ENCODE peak calls at places on chromosomes 6 and 20, in seven cellular contexts. O is ascending aorta, B is HepG2, T is left ventricle myocardium inferior, F is sigmoid colon, V is HFF-Myc, G is colonic mucosa. D is an unnamed sample.
A peak's percentile ranks its signal among the peaks of the same experiment; 100 is the strongest.

GRCh38 chr6:129789974-129790373 is 71.1 kb downstream of the TMEM244 start:
- DNase-seq in O (no peak), V (no peak), B (no peak), G (no peak), T (no peak), F (no peak), D (no peak)

GRCh38 chr6:113574147-113574546 is 283.0 kb upstream of the MARCKS start:
- DNase-seq in G (no peak), T (no peak), F (no peak), B (peak; percentile 27), O (no peak), V (no peak), D (no peak)

GRCh38 chr6:15956205-15957106 is 172.4 kb upstream of the MYLIP start:
- DNase-seq in F (no peak), O (no peak), G (peak; percentile 87), B (peak; percentile 44), T (no peak), V (no peak), D (no peak)

GRCh38 chr6:139961190-139961589 is 586.7 kb upstream of the CITED2 start:
- DNase-seq in O (no peak), T (no peak), G (no peak), F (no peak), V (no peak), B (no peak), D (no peak)

GRCh38 chr20:49484180-49485140 is 2.0 kb upstream of the KCNB1 start:
- DNase-seq in T (peak; percentile 78), G (peak; percentile 64), V (no peak), B (peak; percentile 68), O (no peak), F (peak; percentile 92), D (peak; percentile 56)

GRCh38 chr20:11958852-11959251 is 41.2 kb downstream of the BTBD3 start:
- DNase-seq in F (no peak), G (no peak), T (no peak), B (no peak), V (no peak), O (no peak), D (no peak)

GRCh38 chr20:17505664-17506517 is 25.3 kb downstream of the BFSP1 start:
- DNase-seq in F (peak; percentile 65), G (no peak), V (no peak), O (no peak), T (no peak), B (peak; percentile 21), D (no peak)

GRCh38 chr6:158538741-158539140 is 21.1 kb upstream of the TMEM181 start:
- DNase-seq in O (no peak), G (no peak), T (no peak), B (no peak), V (no peak), F (no peak), D (no peak)

GRCh38 chr6:156718647-156719394 is 58.4 kb upstream of the ARID1B start:
- DNase-seq in V (no peak), B (peak; percentile 26), G (peak; percentile 33), O (peak; percentile 76), T (peak; percentile 24), F (peak; percentile 68), D (no peak)

GRCh38 chr20:39581034-39581433 is 618.9 kb downstream of the DHX35 start:
- DNase-seq in T (no peak), V (no peak), F (no peak), B (no peak), O (no peak), G (no peak), D (no peak)

GRCh38 chr6:84635081-84635745 is 129.2 kb downstream of the TBX18 start:
- DNase-seq in G (no peak), F (no peak), V (no peak), T (no peak), O (no peak), B (no peak), D (no peak)

GRCh38 chr20:25042531-25043498 is 15.1 kb downstream of the ACSS1 start:
- DNase-seq in V (no peak), T (peak; percentile 70), O (no peak), G (peak; percentile 52), B (no peak), F (peak; percentile 85), D (no peak)

GRCh38 chr6:16168858-16169257 is 40.0 kb downstream of the MYLIP start:
- DNase-seq in B (peak; percentile 32), V (no peak), O (no peak), T (no peak), G (no peak), F (no peak), D (no peak)

GRCh38 chr20:54874718-54875117 is 399.3 kb downstream of the DOK5 start:
- DNase-seq in O (no peak), T (no peak), G (no peak), F (no peak), B (no peak), V (no peak), D (no peak)

GRCh38 chr20:17825949-17826843 is 126.4 kb downstream of the BANF2 start:
- DNase-seq in G (no peak), V (no peak), F (peak; percentile 4), T (no peak), B (peak; percentile 44), O (no peak), D (no peak)

GRCh38 chr6:151847064-151847463 is 39.6 kb downstream of the ESR1 start:
- DNase-seq in T (no peak), F (no peak), B (peak; percentile 46), O (no peak), G (no peak), V (peak; percentile 32), D (no peak)

GRCh38 chr6:41318648-41319565 is 16.5 kb upstream of the NCR2 start:
- DNase-seq in V (peak; percentile 69), B (peak; percentile 70), O (no peak), T (peak; percentile 83), F (peak; percentile 86), G (peak; percentile 75), D (peak; percentile 38)

GRCh38 chr6:137094411-137095008 is 49.7 kb upstream of the IL20RA start:
- DNase-seq in V (peak; percentile 45), F (peak; percentile 75), G (peak; percentile 66), O (no peak), B (peak; percentile 74), T (peak; percentile 22), D (peak; percentile 24)
- TF ChIP-seq CTCF in V (peak; percentile 48), F (peak; percentile 47), G (peak; percentile 52), O (peak; percentile 74), B (peak; percentile 85), T (peak; percentile 86), D (no peak)

GRCh38 chr6:169960891-169961611 is 209.6 kb downstream of the ERMARD start:
- DNase-seq in O (peak; percentile 6), V (no peak), G (peak; percentile 16), F (peak; percentile 59), T (no peak), B (no peak), D (no peak)

GRCh38 chr6:169958510-169958909 is 207.1 kb downstream of the ERMARD start:
- DNase-seq in B (no peak), O (no peak), V (no peak), F (no peak), G (peak; percentile 4), T (no peak), D (no peak)

GRCh38 chr6:169960531-169960890 is 209.1 kb downstream of the ERMARD start:
- DNase-seq in G (peak; percentile 14), F (peak; percentile 57), O (no peak), B (no peak), T (no peak), V (no peak), D (no peak)

GRCh38 chr6:169960003-169960344 is 208.6 kb downstream of the ERMARD start:
- DNase-seq in B (no peak), T (no peak), V (no peak), G (peak; percentile 11), F (no peak), O (peak; percentile 6), D (no peak)

DNA sequence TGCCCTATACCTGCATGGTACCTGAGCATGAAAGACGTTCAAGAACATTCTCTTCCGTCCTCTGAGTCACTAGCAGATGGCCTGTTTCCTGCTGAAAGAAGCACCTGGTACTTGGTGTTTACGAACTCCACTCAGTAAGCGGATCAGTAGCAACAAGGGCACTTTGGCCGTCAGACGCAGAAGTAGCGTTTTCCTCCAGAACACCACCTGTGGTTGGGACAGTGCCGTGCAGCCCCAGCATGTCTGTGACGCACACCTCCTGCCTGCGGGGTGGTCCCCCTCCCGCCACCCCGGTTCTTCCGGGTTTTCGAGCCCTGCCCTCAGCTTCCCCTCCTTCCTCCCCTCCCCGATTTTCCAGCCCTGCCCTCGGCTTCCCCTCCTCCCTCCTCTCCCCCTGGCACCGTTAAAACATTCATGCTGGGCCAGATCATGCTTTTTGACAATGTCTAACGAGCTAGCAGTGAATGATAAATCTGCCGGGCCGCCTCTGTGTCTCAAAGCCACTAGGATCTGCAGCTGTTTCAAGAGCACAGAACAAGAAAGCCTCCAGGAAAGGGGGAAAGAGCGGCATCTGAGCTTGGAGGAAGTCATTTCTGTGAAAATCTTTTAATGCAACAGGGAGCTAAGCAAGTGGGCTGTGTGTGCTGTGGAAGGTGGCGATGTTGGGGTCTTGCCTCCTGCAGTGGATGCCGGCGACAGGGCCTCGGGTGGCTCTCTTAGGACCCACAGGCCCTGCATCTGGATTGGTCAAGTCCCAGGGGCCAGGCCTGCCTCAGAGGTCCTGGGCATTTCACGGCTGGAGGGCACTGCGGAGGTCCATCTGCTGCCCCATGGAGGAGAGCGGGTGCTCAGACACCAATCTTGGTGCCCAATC is 207.9 kb downstream of the ERMARD start:
- DNase-seq in F (peak; percentile 82), O (peak; percentile 7), G (peak; percentile 33), B (no peak), V (no peak), T (no peak), D (no peak)
- TF ChIP-seq CTCF in F (no peak), O (no peak), G (no peak), B (no peak), V (no peak), T (no peak), D (no peak)

DNA sequence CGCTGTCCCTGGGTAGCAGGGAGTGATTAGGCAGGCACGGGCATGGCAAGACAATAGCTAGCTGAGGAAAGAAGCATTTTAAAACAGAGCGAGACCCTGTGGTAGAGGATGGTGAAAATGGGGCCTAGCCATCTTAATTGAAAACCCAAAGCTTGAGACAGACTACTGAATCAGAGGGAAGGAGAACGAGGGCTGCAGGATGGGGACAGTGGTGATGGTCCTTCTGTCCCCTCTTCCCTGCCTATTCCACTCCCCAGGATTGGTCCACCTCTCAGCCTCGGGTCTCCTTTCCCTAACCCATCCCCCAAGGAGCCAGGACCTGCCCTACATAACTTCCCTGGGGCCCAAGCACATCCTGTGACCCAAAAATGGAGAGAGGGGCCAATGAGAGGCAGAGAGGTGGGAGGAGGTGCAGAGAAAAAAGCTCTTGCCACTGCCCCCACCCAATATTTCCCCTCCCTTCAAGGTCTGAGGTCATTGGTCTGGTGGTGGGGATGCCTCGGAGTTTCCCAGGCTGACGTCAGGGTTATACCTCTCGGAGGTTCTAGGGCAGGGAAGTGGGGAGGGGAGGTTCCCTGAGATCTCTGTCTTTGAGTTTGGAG is 884 bp upstream of the CUTA start:
- DNase-seq in G (no peak), T (no peak), B (no peak), O (no peak), F (no peak), V (no peak), D (no peak)
- TF ChIP-seq CTCF in G (no peak), T (no peak), B (no peak), O (no peak), F (no peak), V (no peak), D (no peak)

DNA sequence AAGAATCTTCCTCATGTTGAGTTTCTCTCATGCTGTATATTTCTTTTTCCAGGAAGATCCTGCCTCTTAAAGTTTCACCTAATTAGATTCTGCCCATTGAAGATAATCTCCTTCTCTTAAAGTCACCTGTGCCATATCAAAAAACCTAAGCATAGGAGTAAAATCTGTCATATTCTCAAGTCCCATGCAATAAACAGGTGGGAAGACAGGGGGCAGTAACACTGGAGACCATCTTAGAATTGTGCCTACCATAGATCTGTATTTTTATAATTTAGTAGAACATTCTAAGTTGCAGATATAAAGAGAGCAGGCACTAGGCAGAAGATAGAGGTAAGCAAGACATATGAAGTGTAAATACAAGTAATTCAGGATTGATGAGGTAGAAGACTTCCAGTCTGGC is 763.5 kb upstream of the MANEA start:
- DNase-seq in O (no peak), F (no peak), V (no peak), T (no peak), G (no peak), B (no peak), D (no peak)
- TF ChIP-seq CTCF in O (no peak), F (no peak), V (no peak), T (no peak), G (no peak), B (no peak), D (no peak)